ENCODE peak calls at places on chromosomes 11 and 22, in nine cellular contexts. C, W, X, L, Y, S, U, H and D are unnamed samples.

GRCh38 chr11:10407055-10407454 is 48.0 kb upstream of the AMPD3 start:
- DNase-seq in C (peak), W (peak), X (no peak), L (no peak), Y (no peak), S (no peak), U (peak), H (no peak), D (no peak)

GRCh38 chr11:11407065-11407737 is 54.2 kb upstream of the CSNK2A3 start:
- DNase-seq in C (no peak), W (no peak), X (no peak), L (no peak), Y (no peak), S (no peak), U (peak), H (no peak), D (no peak)

GRCh38 chr11:101453682-101454081 is 130.1 kb downstream of the TRPC6 start:
- DNase-seq in C (no peak), W (no peak), X (no peak), L (no peak), Y (no peak), S (no peak), U (no peak), H (no peak), D (no peak)

GRCh38 chr11:2902784-2903671 is 17.5 kb upstream of the CDKN1C start:
- DNase-seq in C (no peak), W (no peak), X (no peak), L (peak), Y (no peak), S (no peak), U (no peak), H (peak), D (no peak)

GRCh38 chr11:124769804-124770774 is 8.0 kb upstream of the ESAM start:
- DNase-seq in C (peak), W (no peak), X (no peak), L (no peak), Y (peak), S (no peak), U (no peak), H (no peak), D (no peak)

GRCh38 chr11:86508604-86509471 is 134.2 kb downstream of the CCDC81 start:
- DNase-seq in C (peak), W (no peak), X (no peak), L (no peak), Y (no peak), S (no peak), U (no peak), H (peak), D (no peak)

GRCh38 chr22:31451709-31452571 is 37.7 kb downstream of the EIF4ENIF1 start:
- DNase-seq in C (peak), W (no peak), X (no peak), L (peak), Y (peak), S (no peak), U (no peak), H (peak), D (no peak)

GRCh38 chr11:110000045-110000502 is 93.1 kb upstream of the ZC3H12C start:
- DNase-seq in C (peak), W (peak), X (no peak), L (no peak), Y (peak), S (no peak), U (no peak), H (no peak), D (no peak)

GRCh38 chr11:14981507-14981906 is 9.4 kb upstream of the CALCA start:
- DNase-seq in C (no peak), W (no peak), X (no peak), L (no peak), Y (no peak), S (no peak), U (no peak), H (no peak), D (no peak)

GRCh38 chr11:115872418-115872817 is 368.2 kb upstream of the CADM1 start:
- DNase-seq in C (no peak), W (peak), X (no peak), L (no peak), Y (no peak), S (no peak), U (no peak), H (no peak), D (no peak)

GRCh38 chr11:63829823-63830489 is 9.0 kb upstream of the MARK2 start:
- DNase-seq in C (peak), W (no peak), X (no peak), L (no peak), Y (peak), S (peak), U (no peak), H (no peak), D (no peak)

GRCh38 chr22:45717787-45718186 is 46.2 kb downstream of the ATXN10 start:
- DNase-seq in C (peak), W (no peak), X (no peak), L (no peak), Y (no peak), S (no peak), U (no peak), H (no peak), D (no peak)

GRCh38 chr11:93236741-93237675 is 39.2 kb upstream of the SLC36A4 start:
- DNase-seq in C (peak), W (peak), X (no peak), L (peak), Y (peak), S (peak), U (no peak), H (peak), D (no peak)

GRCh38 chr11:134116210-134116609 is 47.3 kb downstream of the JAM3 start:
- DNase-seq in C (no peak), W (no peak), X (no peak), L (no peak), Y (no peak), S (no peak), U (no peak), H (no peak), D (no peak)

GRCh38 chr11:114197799-114198500 is 98.2 kb upstream of the NNMT start:
- DNase-seq in C (peak), W (no peak), X (no peak), L (no peak), Y (peak), S (no peak), U (peak), H (no peak), D (peak)

GRCh38 chr22:47257566-47257965 is 495.1 kb downstream of the TBC1D22A start:
- DNase-seq in C (no peak), W (no peak), X (no peak), L (no peak), Y (no peak), S (no peak), U (no peak), H (no peak), D (no peak)

GRCh38 chr11:13972033-13972910 is 9.7 kb downstream of the SPON1 start:
- DNase-seq in C (no peak), W (no peak), X (no peak), L (no peak), Y (no peak), S (no peak), U (no peak), H (no peak), D (peak)

GRCh38 chr11:13972958-13973357 is 10.4 kb downstream of the SPON1 start:
- DNase-seq in C (no peak), W (no peak), X (no peak), L (no peak), Y (no peak), S (no peak), U (no peak), H (no peak), D (no peak)

GRCh38 chr11:13966486-13966885 is 4.0 kb downstream of the SPON1 start:
- DNase-seq in C (no peak), W (no peak), X (no peak), L (no peak), Y (no peak), S (no peak), U (no peak), H (no peak), D (no peak)

GRCh38 chr11:13965337-13965736 is 2.8 kb downstream of the SPON1 start:
- DNase-seq in C (no peak), W (no peak), X (no peak), L (peak), Y (no peak), S (no peak), U (no peak), H (peak), D (no peak)

GRCh38 chr11:13970986-13971385 is 8.5 kb downstream of the SPON1 start:
- DNase-seq in C (peak), W (no peak), X (no peak), L (peak), Y (no peak), S (no peak), U (no peak), H (peak), D (no peak)
- TF ChIP-seq CTCF in C (peak), W (no peak), X (peak), L (peak), Y (peak), S (no peak), U (no peak), H (peak), D (no peak)

DNA sequence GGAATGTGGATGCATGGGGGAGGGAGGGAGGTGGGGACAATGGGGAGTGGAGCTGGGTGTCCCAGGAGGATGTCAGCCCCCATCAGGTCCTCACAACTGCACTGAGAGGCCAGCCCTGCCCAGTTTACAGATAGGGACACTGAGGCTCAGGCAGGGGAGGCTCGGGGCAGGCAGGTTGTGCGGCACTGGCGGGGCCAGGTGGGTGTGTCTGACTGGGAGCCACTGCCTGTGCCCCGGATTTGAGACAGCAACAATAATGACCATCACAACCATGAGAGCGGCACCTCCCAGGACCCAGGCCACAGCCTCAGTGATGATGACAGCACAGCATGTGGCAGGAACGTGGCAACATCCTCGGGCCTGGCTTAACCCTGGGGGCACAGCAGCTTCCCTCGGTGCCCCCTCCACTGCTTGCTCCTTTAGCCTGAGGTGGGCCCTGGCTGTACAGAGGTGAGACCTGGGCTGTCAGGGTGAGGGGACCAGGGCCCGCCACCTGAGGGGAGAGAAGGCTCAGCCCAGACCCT is 32.0 kb downstream of the SHISAL1 start:
- DNase-seq in C (no peak), W (no peak), X (no peak), L (no peak), Y (no peak), S (no peak), U (no peak), H (no peak), D (no peak)
- TF ChIP-seq CTCF in C (no peak), W (no peak), X (no peak), L (no peak), Y (no peak), S (no peak), U (no peak), H (no peak), D (no peak)

GRCh38 chr11:69912911-69913451 is 93.8 kb upstream of the FGF3 start:
- DNase-seq in C (peak), W (no peak), X (peak), L (peak), Y (no peak), S (no peak), U (no peak), H (no peak), D (no peak)
- TF ChIP-seq CTCF in C (peak), W (peak), X (peak), L (peak), Y (peak), S (peak), U (no peak), H (peak), D (no peak)

GRCh38 chr22:49701380-49702067 is 126.1 kb downstream of the BRD1 start:
- DNase-seq in C (no peak), W (peak), X (no peak), L (no peak), Y (no peak), S (no peak), U (no peak), H (no peak), D (no peak)
- TF ChIP-seq CTCF in C (peak), W (peak), X (peak), L (no peak), Y (peak), S (peak), U (no peak), H (peak), D (no peak)

GRCh38 chr11:73988227-73988626 is 5.6 kb upstream of the UCP2 start:
- DNase-seq in C (no peak), W (no peak), X (peak), L (no peak), Y (no peak), S (no peak), U (no peak), H (no peak), D (no peak)

GRCh38 chr11:73983764-73984543 is 1.3 kb upstream of the UCP2 start:
- DNase-seq in C (no peak), W (peak), X (peak), L (peak), Y (no peak), S (no peak), U (no peak), H (no peak), D (no peak)

GRCh38 chr11:73991471-73992006 is 8.9 kb upstream of the UCP2 start:
- DNase-seq in C (no peak), W (no peak), X (peak), L (no peak), Y (no peak), S (no peak), U (no peak), H (no peak), D (no peak)

GRCh38 chr11:73990727-73991126 is 8.1 kb upstream of the UCP2 start:
- DNase-seq in C (no peak), W (no peak), X (no peak), L (no peak), Y (no peak), S (no peak), U (no peak), H (no peak), D (no peak)

DNA sequence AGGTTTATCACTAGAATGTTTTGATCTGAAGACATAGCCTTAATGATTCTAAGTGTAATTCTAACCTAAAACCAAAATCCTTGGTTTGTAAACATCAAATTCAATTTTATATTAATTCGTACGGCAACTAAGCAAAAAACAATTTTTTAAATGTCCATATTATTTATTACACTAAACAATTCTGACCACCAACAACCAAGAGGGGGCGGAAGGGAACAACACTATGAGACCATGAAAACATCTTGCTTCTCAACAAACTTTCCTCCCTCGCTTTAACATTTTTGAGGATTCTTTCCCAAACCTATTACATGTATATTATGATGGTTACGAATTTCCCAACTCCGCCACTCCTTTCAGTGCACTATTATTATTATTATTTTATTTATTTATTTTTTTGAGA is 6.5 kb upstream of the UCP2 start:
- DNase-seq in C (no peak), W (no peak), X (no peak), L (peak), Y (no peak), S (no peak), U (no peak), H (no peak), D (no peak)
- TF ChIP-seq CTCF in C (no peak), W (no peak), X (no peak), L (no peak), Y (no peak), S (no peak), U (no peak), H (no peak), D (no peak)